ENCODE peak calls at places on chromosomes 16 and 17, in four cellular contexts. F is activated B cell treated with CpG ODN at 0.5 μM for 24 hours, O is fibroblast of pulmonary artery, I is mesothelial cell of epicardium. V is an unnamed sample.

GRCh38 chr17:550041-550398 is 164.6 kb downstream of the VPS53 start:
- DNase-seq in F (no peak), O (no peak), I (no peak), V (no peak)

GRCh38 chr16:15807603-15808009 is 49.2 kb downstream of the MYH11 start:
- DNase-seq in O (peak), F (no peak), I (no peak), V (no peak)

GRCh38 chr17:14211778-14212177 is 24.9 kb downstream of the CDRT15 start:
- DNase-seq in O (peak), F (peak), I (no peak), V (no peak)

GRCh38 chr16:89199241-89200123 is 855 bp downstream of the SLC22A31 start:
- DNase-seq in I (no peak), O (no peak), F (no peak), V (no peak)

GRCh38 chr16:65469116-65469515 is 347.3 kb upstream of the CDH11 start:
- DNase-seq in I (no peak), O (no peak), F (no peak), V (no peak)

GRCh38 chr17:72822358-72823023 is 270.0 kb downstream of the SLC39A11 start:
- DNase-seq in F (no peak), I (no peak), O (no peak), V (no peak)

GRCh38 chr16:85136213-85136704 is 24.0 kb upstream of the CIBAR2 start:
- DNase-seq in O (no peak), I (no peak), F (no peak), V (no peak)

GRCh38 chr16:80058236-80058635 is 457.7 kb upstream of the MAF start:
- DNase-seq in F (no peak), I (no peak), O (peak), V (no peak)

GRCh38 chr16:46972429-46972970 is 974 bp downstream of the DNAJA2 start:
- DNase-seq in I (no peak), O (no peak), F (no peak), V (no peak)

GRCh38 chr17:79423811-79424465 is 186.9 kb downstream of the RBFOX3 start:
- DNase-seq in O (no peak), I (no peak), F (no peak), V (no peak)

GRCh38 chr16:8572919-8573724 is 17.2 kb downstream of the TMEM114 start:
- DNase-seq in I (no peak), F (no peak), O (peak), V (no peak)

GRCh38 chr17:2777242-2777867 is 18.9 kb upstream of the RAP1GAP2 start:
- DNase-seq in F (no peak), O (no peak), I (peak), V (no peak)

GRCh38 chr16:51697454-51697853 is 546.4 kb upstream of the SALL1 start:
- DNase-seq in F (no peak), O (no peak), I (no peak), V (no peak)

GRCh38 chr16:74877706-74878105 is 103.1 kb upstream of the FA2H start:
- DNase-seq in F (no peak), O (no peak), I (no peak), V (no peak)

GRCh38 chr16:70750893-70751467 is 50.0 kb downstream of the VAC14 start:
- DNase-seq in O (peak), F (no peak), I (no peak), V (peak)

GRCh38 chr16:27238591-27238990 is 30.0 kb downstream of the NSMCE1 start:
- DNase-seq in I (no peak), F (no peak), O (no peak), V (no peak)

GRCh38 chr16:19203374-19203966 is 35.4 kb downstream of the SYT17 start:
- DNase-seq in O (no peak), F (no peak), I (no peak), V (no peak)

GRCh38 chr17:42744283-42744805 is 496 bp downstream of the EZH1 start:
- DNase-seq in F (no peak), I (no peak), O (peak), V (no peak)

GRCh38 chr17:28743243-28744103 is at the start of gene TRAF4:
- DNase-seq in O (peak), I (peak), F (peak), V (peak)

GRCh38 chr16:70804153-70804728 is 3.3 kb upstream of the VAC14 start:
- DNase-seq in O (peak), I (no peak), F (no peak), V (no peak)

GRCh38 chr17:44977065-44977464 is 9.0 kb upstream of the C1QL1 start:
- DNase-seq in F (no peak), I (no peak), O (no peak), V (no peak)

GRCh38 chr17:80101946-80102706 is 745 bp downstream of the GAA start:
- DNase-seq in F (no peak), O (peak), I (no peak), V (no peak)

GRCh38 chr17:36609498-36609862 is 8.1 kb downstream of the MRM1 start:
- DNase-seq in I (no peak), O (no peak), F (no peak), V (no peak)

GRCh38 chr17:36611345-36612072 is 10.1 kb downstream of the MRM1 start:
- DNase-seq in I (no peak), O (peak), F (no peak), V (peak)

GRCh38 chr17:36610472-36610871 is 9.1 kb downstream of the MRM1 start:
- DNase-seq in F (no peak), O (no peak), I (no peak), V (no peak)

GRCh38 chr17:36608280-36608679 is 6.9 kb downstream of the MRM1 start:
- DNase-seq in F (no peak), I (no peak), O (no peak), V (no peak)

GRCh38 chr17:36608794-36609497 is 7.6 kb downstream of the MRM1 start:
- DNase-seq in I (no peak), F (no peak), O (peak), V (no peak)
- TF ChIP-seq CTCF in I (peak), F (no peak), O (peak), V (peak)

DNA sequence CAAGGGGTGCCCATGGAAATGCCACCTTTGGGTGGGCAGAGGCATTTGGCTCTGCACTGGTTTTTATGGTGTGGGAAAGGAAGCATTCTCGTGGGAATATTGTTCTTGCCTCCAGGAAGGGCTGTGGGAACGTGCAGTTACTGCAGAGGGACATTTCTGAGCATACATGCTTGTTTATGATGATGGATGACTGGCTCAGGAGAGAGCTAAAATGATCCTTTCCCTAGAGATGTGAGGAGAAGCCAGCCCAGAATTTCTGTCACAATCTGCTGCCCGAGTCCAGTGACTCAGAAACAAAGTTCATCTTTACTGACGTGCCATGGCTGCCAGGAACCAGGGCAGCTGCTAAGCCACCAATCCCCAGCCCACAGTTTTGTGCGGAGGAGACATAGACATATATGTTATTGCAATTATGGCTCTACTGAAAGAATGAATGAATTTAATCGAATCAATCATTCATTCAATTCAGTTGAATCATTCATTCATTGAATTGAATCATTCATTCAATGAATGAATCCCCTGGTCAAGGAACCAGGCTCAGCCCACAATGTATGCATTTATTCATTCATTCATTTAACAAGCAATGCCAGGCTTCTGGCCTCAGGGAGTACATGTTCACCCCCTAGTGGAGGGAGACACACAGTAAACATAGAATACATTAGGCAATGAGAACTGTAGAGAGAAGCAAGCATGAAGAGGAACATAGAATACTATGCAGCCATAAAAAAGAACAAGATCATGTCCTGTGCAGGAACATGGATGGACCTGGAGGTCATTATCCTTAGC is 414.4 kb upstream of the HSBP1 start:
- DNase-seq in I (no peak), O (peak), F (no peak), V (no peak)
- TF ChIP-seq CTCF in I (no peak), O (peak), F (no peak), V (no peak)

GRCh38 chr17:66533572-66533971 is 231.2 kb downstream of the PRKCA start:
- DNase-seq in F (no peak), I (peak), O (peak), V (no peak)
- TF ChIP-seq CTCF in F (no peak), I (no peak), O (no peak), V (no peak)

GRCh38 chr16:57661510-57661909 is 6.6 kb upstream of the ADGRG3 start:
- DNase-seq in F (no peak), O (no peak), I (no peak), V (no peak)

GRCh38 chr16:57658878-57659674 is 9.0 kb upstream of the ADGRG3 start:
- DNase-seq in I (no peak), O (no peak), F (no peak), V (no peak)

GRCh38 chr16:57663436-57663835 is 4.7 kb upstream of the ADGRG3 start:
- DNase-seq in F (no peak), O (no peak), I (no peak), V (no peak)

GRCh38 chr16:57661936-57662906 is 5.9 kb upstream of the ADGRG3 start:
- DNase-seq in F (no peak), O (no peak), I (no peak), V (no peak)

GRCh38 chr16:57660715-57661463 is 7.2 kb upstream of the ADGRG3 start:
- DNase-seq in F (no peak), I (no peak), O (no peak), V (no peak)
- TF ChIP-seq CTCF in F (no peak), I (no peak), O (no peak), V (no peak)

GRCh38 chr16:55033225-55034156 is 102.8 kb downstream of the IRX5 start:
- DNase-seq in I (no peak), F (no peak), O (no peak), V (no peak)
- TF ChIP-seq CTCF in I (no peak), F (no peak), O (no peak), V (no peak)

GRCh38 chr17:32813021-32813420 is 63.9 kb downstream of the MYO1D start:
- DNase-seq in I (no peak), O (peak), F (no peak), V (peak)
- TF ChIP-seq CTCF in I (no peak), O (no peak), F (no peak), V (peak)

GRCh38 chr16:87498324-87499188 is 5.7 kb upstream of the ZCCHC14 start:
- DNase-seq in F (no peak), O (no peak), I (no peak), V (no peak)

GRCh38 chr16:87495578-87495977 is 2.8 kb upstream of the ZCCHC14 start:
- DNase-seq in I (no peak), O (no peak), F (no peak), V (no peak)

GRCh38 chr16:87499189-87499486 is 6.3 kb upstream of the ZCCHC14 start:
- DNase-seq in F (no peak), I (no peak), O (peak), V (no peak)

GRCh38 chr16:87492721-87493554 is at the start of gene ZCCHC14:
- DNase-seq in I (peak), F (peak), O (peak), V (peak)

GRCh38 chr16:87496101-87496801 is 3.4 kb upstream of the ZCCHC14 start:
- DNase-seq in I (no peak), F (peak), O (no peak), V (no peak)
- TF ChIP-seq CTCF in I (no peak), F (no peak), O (no peak), V (no peak)

DNA sequence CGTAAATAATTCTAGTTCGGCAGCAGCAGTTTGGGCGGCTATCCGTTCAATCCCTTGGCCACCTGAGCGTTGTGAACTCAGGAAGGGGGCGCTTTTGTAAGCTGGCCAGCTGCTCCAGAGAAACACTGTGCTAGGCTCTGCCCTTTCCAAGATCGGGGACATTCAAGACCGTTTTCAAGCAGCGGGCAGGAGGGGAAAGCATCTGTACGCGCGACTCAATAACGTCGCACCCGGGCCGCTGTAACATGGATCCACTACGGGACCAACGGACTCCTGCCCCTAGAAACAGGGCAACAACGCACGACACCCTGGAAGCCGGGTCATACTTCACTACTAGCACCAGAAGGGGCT is 463 bp downstream of the TOP2A start:
- DNase-seq in I (peak), O (no peak), F (no peak), V (no peak)
- TF ChIP-seq CTCF in I (no peak), O (no peak), F (no peak), V (no peak)

V was measured in AG09319.